ENCODE peak calls at places on chromosome 5, in four cellular contexts. One of them, this sample, is unnamed.

GRCh38 chr5:169581580-169582227 is 1.9 kb upstream of the SPDL1 start:
- DNase-seq in lower leg skin: peak
- DNase-seq in body of pancreas: peak
- DNase-seq in sigmoid colon: peak
- DNase-seq in this sample: no peak

GRCh38 chr5:35924950-35925722 is 13.3 kb downstream of the CAPSL start:
- DNase-seq in lower leg skin: peak
- DNase-seq in body of pancreas: peak
- DNase-seq in sigmoid colon: peak
- DNase-seq in this sample: no peak

GRCh38 chr5:150152636-150153462 is 2.8 kb downstream of the PDGFRB start:
- DNase-seq in lower leg skin: no peak
- DNase-seq in body of pancreas: no peak
- DNase-seq in sigmoid colon: no peak
- DNase-seq in this sample: no peak

GRCh38 chr5:175743676-175744210 is 85.9 kb downstream of the HRH2 start:
- DNase-seq in lower leg skin: no peak
- DNase-seq in body of pancreas: no peak
- DNase-seq in sigmoid colon: no peak
- DNase-seq in this sample: no peak

GRCh38 chr5:130743091-130743490 is 422.0 kb downstream of the HINT1 start:
- DNase-seq in lower leg skin: no peak
- DNase-seq in body of pancreas: no peak
- DNase-seq in sigmoid colon: no peak
- DNase-seq in this sample: no peak

GRCh38 chr5:114055318-114055788 is 306.5 kb upstream of the KCNN2 start:
- DNase-seq in lower leg skin: no peak
- DNase-seq in body of pancreas: peak
- DNase-seq in sigmoid colon: peak
- DNase-seq in this sample: no peak

GRCh38 chr5:148788636-148789035 is 37.8 kb upstream of the ADRB2 start:
- DNase-seq in lower leg skin: no peak
- DNase-seq in body of pancreas: no peak
- DNase-seq in sigmoid colon: no peak
- DNase-seq in this sample: no peak

GRCh38 chr5:43643327-43643726 is 40.3 kb downstream of the NNT start:
- DNase-seq in lower leg skin: no peak
- DNase-seq in body of pancreas: no peak
- DNase-seq in sigmoid colon: no peak
- DNase-seq in this sample: no peak

GRCh38 chr5:176167800-176168199 is 70.4 kb upstream of the SIMC1 start:
- DNase-seq in lower leg skin: no peak
- DNase-seq in body of pancreas: no peak
- DNase-seq in sigmoid colon: no peak
- DNase-seq in this sample: no peak

GRCh38 chr5:140239939-140240700 is 62.8 kb downstream of the PFDN1 start:
- DNase-seq in lower leg skin: no peak
- DNase-seq in body of pancreas: peak
- DNase-seq in sigmoid colon: peak
- DNase-seq in this sample: no peak

GRCh38 chr5:173320259-173320658 is 8.0 kb downstream of the STC2 start:
- DNase-seq in lower leg skin: no peak
- DNase-seq in body of pancreas: no peak
- DNase-seq in sigmoid colon: peak
- DNase-seq in this sample: no peak

GRCh38 chr5:7970816-7971215 is 101.9 kb downstream of the MTRR start:
- DNase-seq in lower leg skin: no peak
- DNase-seq in body of pancreas: no peak
- DNase-seq in sigmoid colon: no peak
- DNase-seq in this sample: no peak

GRCh38 chr5:157431544-157432200 is 28.3 kb upstream of the NIPAL4 start:
- DNase-seq in lower leg skin: no peak
- DNase-seq in body of pancreas: no peak
- DNase-seq in sigmoid colon: no peak
- DNase-seq in this sample: no peak

GRCh38 chr5:116626272-116626723 is 51.7 kb upstream of the SEMA6A start:
- DNase-seq in lower leg skin: peak
- DNase-seq in body of pancreas: peak
- DNase-seq in sigmoid colon: peak
- DNase-seq in this sample: peak

GRCh38 chr5:97452646-97453045 is 269.6 kb upstream of the RIOK2 start:
- DNase-seq in lower leg skin: no peak
- DNase-seq in body of pancreas: no peak
- DNase-seq in sigmoid colon: no peak
- DNase-seq in this sample: no peak

GRCh38 chr5:100777680-100778281 is 125.3 kb downstream of the ST8SIA4 start:
- DNase-seq in lower leg skin: peak
- DNase-seq in body of pancreas: no peak
- DNase-seq in sigmoid colon: no peak
- DNase-seq in this sample: no peak

GRCh38 chr5:137179203-137179602 is 319.9 kb downstream of the SPOCK1 start:
- DNase-seq in lower leg skin: no peak
- DNase-seq in body of pancreas: no peak
- DNase-seq in sigmoid colon: no peak
- DNase-seq in this sample: no peak

GRCh38 chr5:149037819-149038218 is 25.0 kb downstream of the SH3TC2 start:
- DNase-seq in lower leg skin: no peak
- DNase-seq in body of pancreas: no peak
- DNase-seq in sigmoid colon: no peak
- DNase-seq in this sample: no peak

GRCh38 chr5:28403846-28404245 is 1365.5 kb upstream of the CDH9 start:
- DNase-seq in lower leg skin: no peak
- DNase-seq in body of pancreas: no peak
- DNase-seq in sigmoid colon: no peak
- DNase-seq in this sample: no peak

GRCh38 chr5:64505769-64506566 is at the start of gene RGS7BP:
- DNase-seq in lower leg skin: no peak
- DNase-seq in body of pancreas: peak
- DNase-seq in sigmoid colon: no peak
- DNase-seq in this sample: no peak

GRCh38 chr5:9786378-9787360 is 156.5 kb upstream of the TAS2R1 start:
- DNase-seq in lower leg skin: no peak
- DNase-seq in body of pancreas: no peak
- DNase-seq in sigmoid colon: no peak
- DNase-seq in this sample: no peak

GRCh38 chr5:80238078-80238477 is 17.8 kb downstream of the SERINC5 start:
- DNase-seq in lower leg skin: no peak
- DNase-seq in body of pancreas: no peak
- DNase-seq in sigmoid colon: no peak
- DNase-seq in this sample: no peak

GRCh38 chr5:169367861-169368260 is 66.9 kb upstream of the SLIT3 start:
- DNase-seq in lower leg skin: no peak
- DNase-seq in body of pancreas: no peak
- DNase-seq in sigmoid colon: no peak
- DNase-seq in this sample: no peak

GRCh38 chr5:129410488-129410887 is 49.6 kb upstream of the ADAMTS19 start:
- DNase-seq in lower leg skin: no peak
- DNase-seq in body of pancreas: no peak
- DNase-seq in sigmoid colon: no peak
- DNase-seq in this sample: no peak

GRCh38 chr5:44997506-44997905 is 188.8 kb downstream of the MRPS30 start:
- DNase-seq in lower leg skin: no peak
- DNase-seq in body of pancreas: no peak
- DNase-seq in sigmoid colon: no peak
- DNase-seq in this sample: no peak

GRCh38 chr5:11346336-11346735 is 557.9 kb downstream of the CTNND2 start:
- DNase-seq in lower leg skin: no peak
- DNase-seq in body of pancreas: no peak
- DNase-seq in sigmoid colon: no peak
- DNase-seq in this sample: no peak

GRCh38 chr5:144183254-144183889 is 12.7 kb downstream of the KCTD16 start:
- DNase-seq in lower leg skin: no peak
- DNase-seq in body of pancreas: no peak
- DNase-seq in sigmoid colon: no peak
- DNase-seq in this sample: no peak

GRCh38 chr5:117461403-117461802 is 886.8 kb upstream of the SEMA6A start:
- DNase-seq in lower leg skin: no peak
- DNase-seq in body of pancreas: no peak
- DNase-seq in sigmoid colon: no peak
- DNase-seq in this sample: no peak

DNA sequence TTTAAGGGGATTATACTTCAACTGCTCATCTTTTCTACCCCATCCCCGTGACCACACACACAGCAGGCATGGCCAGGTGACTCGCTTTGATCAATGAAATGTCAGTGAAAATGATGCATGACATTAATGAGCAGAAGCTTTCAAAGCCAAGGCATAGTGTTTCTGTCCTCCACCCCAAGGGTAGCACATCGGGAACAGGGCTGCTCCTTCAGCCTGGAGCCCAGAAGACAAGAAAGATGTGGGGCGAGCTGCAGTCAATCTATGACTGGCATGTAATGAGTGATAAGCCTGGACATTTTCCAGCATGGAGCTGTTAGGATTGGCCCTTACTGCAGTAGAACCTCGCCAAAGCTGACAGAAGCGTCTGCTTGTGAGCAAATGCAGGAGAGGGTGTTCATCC is 122.6 kb upstream of the IRX2 start:
- DNase-seq in lower leg skin: peak
- DNase-seq in body of pancreas: no peak
- DNase-seq in sigmoid colon: peak
- DNase-seq in this sample: peak
- TF ChIP-seq CTCF in lower leg skin: no peak
- TF ChIP-seq CTCF in body of pancreas: no peak
- TF ChIP-seq CTCF in sigmoid colon: no peak
- TF ChIP-seq CTCF in this sample: no peak

GRCh38 chr5:59587489-59588337 is 305.8 kb downstream of the PDE4D start:
- DNase-seq in lower leg skin: no peak
- DNase-seq in body of pancreas: peak
- DNase-seq in sigmoid colon: peak
- DNase-seq in this sample: no peak
- H3K4me3 ChIP-seq in lower leg skin: no peak
- H3K4me3 ChIP-seq in body of pancreas: no peak
- H3K4me3 ChIP-seq in sigmoid colon: peak
- H3K4me3 ChIP-seq in this sample: peak

GRCh38 chr5:76715734-76716455 is at the start of gene F2R:
- DNase-seq in lower leg skin: peak
- DNase-seq in body of pancreas: peak
- DNase-seq in sigmoid colon: no peak
- DNase-seq in this sample: no peak
- TF ChIP-seq POLR2A in lower leg skin: no peak
- TF ChIP-seq POLR2A in body of pancreas: no peak
- TF ChIP-seq POLR2A in sigmoid colon: no peak
- TF ChIP-seq POLR2A in this sample: no peak

DNA sequence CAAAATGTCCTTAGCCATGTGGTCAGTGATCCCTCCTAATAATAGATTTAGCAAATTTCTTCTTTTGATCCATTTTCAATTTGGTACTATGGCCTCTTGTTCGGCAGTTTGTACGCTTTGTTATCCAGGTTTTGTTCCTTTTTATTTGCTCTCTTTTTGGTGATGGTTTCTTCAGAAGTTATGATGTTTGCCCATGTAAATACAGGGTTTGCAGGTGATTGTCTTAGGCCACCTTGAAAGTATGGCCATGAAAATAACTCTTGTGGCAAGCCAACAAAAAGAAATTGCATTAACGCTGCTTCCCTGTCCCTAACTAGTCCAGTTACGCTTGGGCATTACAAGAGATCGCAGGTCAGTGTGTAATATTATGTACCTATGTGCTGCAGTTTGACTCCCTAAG is 8.6 kb downstream of the GPR151 start:
- DNase-seq in lower leg skin: no peak
- DNase-seq in body of pancreas: no peak
- DNase-seq in sigmoid colon: no peak
- DNase-seq in this sample: no peak
- TF ChIP-seq CTCF in lower leg skin: no peak
- TF ChIP-seq CTCF in body of pancreas: no peak
- TF ChIP-seq CTCF in sigmoid colon: no peak
- TF ChIP-seq CTCF in this sample: no peak

GRCh38 chr5:39160576-39161213 is 58.7 kb downstream of the FYB1 start:
- DNase-seq in lower leg skin: no peak
- DNase-seq in body of pancreas: no peak
- DNase-seq in sigmoid colon: no peak
- DNase-seq in this sample: no peak

GRCh38 chr5:39158127-39158593 is 61.2 kb downstream of the FYB1 start:
- DNase-seq in lower leg skin: peak
- DNase-seq in body of pancreas: no peak
- DNase-seq in sigmoid colon: no peak
- DNase-seq in this sample: no peak

GRCh38 chr5:39157679-39158078 is 61.7 kb downstream of the FYB1 start:
- DNase-seq in lower leg skin: no peak
- DNase-seq in body of pancreas: no peak
- DNase-seq in sigmoid colon: no peak
- DNase-seq in this sample: no peak

GRCh38 chr5:39159986-39160490 is 59.3 kb downstream of the FYB1 start:
- DNase-seq in lower leg skin: no peak
- DNase-seq in body of pancreas: no peak
- DNase-seq in sigmoid colon: no peak
- DNase-seq in this sample: no peak

DNA sequence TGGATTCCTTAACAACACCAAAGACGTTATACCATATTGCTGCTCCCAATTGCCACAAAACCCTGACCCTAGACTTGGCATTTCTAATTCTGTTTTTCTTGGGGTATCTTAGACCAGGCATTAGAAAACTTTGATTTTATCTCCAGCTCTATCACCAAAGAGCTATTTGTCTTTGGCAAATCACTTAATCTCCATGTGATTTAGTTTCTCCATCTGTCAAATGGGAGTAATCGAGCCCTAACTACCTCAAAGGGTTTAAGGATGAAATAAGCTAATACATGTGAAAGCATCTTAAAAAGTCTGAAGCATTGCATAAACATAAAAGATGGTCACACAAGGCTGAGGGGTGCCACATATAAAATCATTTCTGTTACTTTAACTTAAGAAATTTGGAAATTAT is 60.6 kb downstream of the FYB1 start:
- DNase-seq in lower leg skin: no peak
- DNase-seq in body of pancreas: no peak
- DNase-seq in sigmoid colon: no peak
- DNase-seq in this sample: no peak
- H3K4me3 ChIP-seq in lower leg skin: no peak
- H3K4me3 ChIP-seq in body of pancreas: no peak
- H3K4me3 ChIP-seq in sigmoid colon: no peak
- H3K4me3 ChIP-seq in this sample: no peak

This sample was measured in esophagus muscularis mucosa.